ENCODE peak calls at places on chromosomes 6 and 20, in six cellular contexts. I is stimulated activated CD4-positive, alpha-beta T cell treated with anti-CD3 and anti-CD28 coated beads, Interleukin-1b, Interleukin-23, amount 100 ng/mL, for 4 hours; T is mammary epithelial cell; W is stimulated activated naive CD8-positive, alpha-beta T cell treated with anti-CD3 and anti-CD28 coated beads, Interleukin-15, amount 100 ng/mL, for 72 hours; E is T follicular helper cell; N is retina. K is an unnamed sample.
A peak's percentile ranks its signal among the peaks of the same experiment; 100 is the strongest.

GRCh38 chr20:5188736-5189135 is 61.9 kb downstream of the CDS2 start:
- DNase-seq in E (no peak), W (no peak), I (no peak), T (no peak), N (no peak), K (no peak)

GRCh38 chr20:52426856-52427255 is 235.3 kb upstream of the ZFP64 start:
- DNase-seq in T (no peak), N (no peak), W (no peak), E (no peak), I (no peak), K (no peak)

GRCh38 chr20:16293590-16293989 is 279.7 kb downstream of the KIF16B start:
- DNase-seq in N (no peak), I (no peak), T (peak; percentile 69), E (no peak), W (no peak), K (peak; percentile 44)

GRCh38 chr6:80725156-80725930 is 618.9 kb downstream of the BCKDHB start:
- DNase-seq in N (no peak), E (no peak), I (no peak), W (no peak), T (no peak), K (no peak)

GRCh38 chr6:151805286-151805840 is 2.1 kb upstream of the ESR1 start:
- DNase-seq in T (no peak), E (no peak), I (no peak), N (peak; percentile 11), W (no peak), K (peak; percentile 2)

GRCh38 chr6:104123227-104123626 is 736.5 kb downstream of the HACE1 start:
- DNase-seq in W (no peak), T (no peak), N (no peak), E (no peak), I (no peak), K (no peak)

GRCh38 chr6:167469655-167470054 is 144.8 kb downstream of the TTLL2 start:
- DNase-seq in T (no peak), I (no peak), W (no peak), N (peak; percentile 53), E (no peak), K (no peak)

GRCh38 chr6:150987371-150987828 is 121.9 kb downstream of the MTHFD1L start:
- DNase-seq in N (no peak), W (no peak), E (no peak), T (peak; percentile 6), I (no peak), K (no peak)

GRCh38 chr20:37007898-37008649 is 56.6 kb upstream of the SAMHD1 start:
- DNase-seq in E (peak; percentile 2), W (no peak), I (no peak), N (no peak), T (peak; percentile 4), K (peak; percentile 60)

GRCh38 chr6:166800110-166800509 is 156.2 kb downstream of the RNASET2 start:
- DNase-seq in E (no peak), T (no peak), N (no peak), W (no peak), I (no peak), K (no peak)

GRCh38 chr6:2259002-2259494 is 13.6 kb upstream of the GMDS start:
- DNase-seq in E (no peak), N (no peak), T (no peak), W (no peak), I (no peak), K (no peak)

GRCh38 chr6:125306756-125307149 is 5.0 kb upstream of the HDDC2 start:
- DNase-seq in I (no peak), T (no peak), E (no peak), W (no peak), N (no peak), K (no peak)

GRCh38 chr6:106715922-106716321 is 86.5 kb downstream of the QRSL1 start:
- DNase-seq in I (no peak), N (no peak), T (peak; percentile 86), E (no peak), W (no peak), K (no peak)